ENCODE peak calls at places on chromosomes 13 and 19, in seven cellular contexts. One of them, this sample, is unnamed.

GRCh38 chr19:55368701-55369563 is 1.3 kb downstream of the IL11 start:
- DNase-seq in tibial artery: no peak
- DNase-seq in upper lobe of left lung: peak
- DNase-seq in CD4-positive, alpha-beta T cell: no peak
- DNase-seq in B cell: peak
- DNase-seq in GM06990: no peak
- DNase-seq in glutamatergic neuron: peak
- DNase-seq in this sample: peak

GRCh38 chr19:7746903-7747884 is at the start of gene CD209:
- DNase-seq in tibial artery: no peak
- DNase-seq in GM06990: no peak
- DNase-seq in upper lobe of left lung: no peak
- DNase-seq in CD4-positive, alpha-beta T cell: no peak
- DNase-seq in B cell: no peak
- DNase-seq in glutamatergic neuron: no peak
- DNase-seq in this sample: no peak

GRCh38 chr19:51172223-51172622 is 30.1 kb downstream of the SIGLEC7 start:
- DNase-seq in CD4-positive, alpha-beta T cell: no peak
- DNase-seq in B cell: no peak
- DNase-seq in upper lobe of left lung: no peak
- DNase-seq in GM06990: no peak
- DNase-seq in tibial artery: no peak
- DNase-seq in glutamatergic neuron: no peak
- DNase-seq in this sample: no peak

GRCh38 chr13:45331981-45332830 is 8.8 kb downstream of the TPT1 start:
- DNase-seq in glutamatergic neuron: no peak
- DNase-seq in CD4-positive, alpha-beta T cell: no peak
- DNase-seq in upper lobe of left lung: no peak
- DNase-seq in tibial artery: peak
- DNase-seq in B cell: no peak
- DNase-seq in GM06990: no peak
- DNase-seq in this sample: peak

GRCh38 chr19:2922987-2923386 is 21.8 kb downstream of the ZNF77 start:
- DNase-seq in GM06990: no peak
- DNase-seq in B cell: no peak
- DNase-seq in CD4-positive, alpha-beta T cell: no peak
- DNase-seq in upper lobe of left lung: no peak
- DNase-seq in glutamatergic neuron: no peak
- DNase-seq in tibial artery: no peak
- DNase-seq in this sample: peak

GRCh38 chr19:47231215-47232054 is 436 bp upstream of the BBC3 start:
- DNase-seq in glutamatergic neuron: peak
- DNase-seq in upper lobe of left lung: peak
- DNase-seq in GM06990: peak
- DNase-seq in B cell: peak
- DNase-seq in tibial artery: peak
- DNase-seq in CD4-positive, alpha-beta T cell: peak
- DNase-seq in this sample: peak

GRCh38 chr13:27367570-27367969 is 56.8 kb upstream of the GTF3A start:
- DNase-seq in upper lobe of left lung: no peak
- DNase-seq in B cell: no peak
- DNase-seq in CD4-positive, alpha-beta T cell: no peak
- DNase-seq in tibial artery: no peak
- DNase-seq in glutamatergic neuron: no peak
- DNase-seq in GM06990: no peak
- DNase-seq in this sample: no peak

GRCh38 chr19:31675187-31675913 is 326.1 kb upstream of the TSHZ3 start:
- DNase-seq in GM06990: no peak
- DNase-seq in B cell: no peak
- DNase-seq in glutamatergic neuron: no peak
- DNase-seq in CD4-positive, alpha-beta T cell: no peak
- DNase-seq in tibial artery: no peak
- DNase-seq in upper lobe of left lung: no peak
- DNase-seq in this sample: no peak

GRCh38 chr13:101755228-101755887 is 302.9 kb downstream of the ITGBL1 start:
- DNase-seq in B cell: no peak
- DNase-seq in CD4-positive, alpha-beta T cell: no peak
- DNase-seq in tibial artery: no peak
- DNase-seq in glutamatergic neuron: no peak
- DNase-seq in upper lobe of left lung: no peak
- DNase-seq in GM06990: no peak
- DNase-seq in this sample: no peak

GRCh38 chr19:42563352-42564210 is 31.1 kb downstream of the CEACAM8 start:
- DNase-seq in CD4-positive, alpha-beta T cell: no peak
- DNase-seq in B cell: peak
- DNase-seq in GM06990: no peak
- DNase-seq in upper lobe of left lung: no peak
- DNase-seq in tibial artery: no peak
- DNase-seq in glutamatergic neuron: peak
- DNase-seq in this sample: peak

GRCh38 chr19:10011974-10012373 is 1.3 kb upstream of the RDH8 start:
- DNase-seq in glutamatergic neuron: no peak
- DNase-seq in tibial artery: no peak
- DNase-seq in upper lobe of left lung: no peak
- DNase-seq in CD4-positive, alpha-beta T cell: no peak
- DNase-seq in B cell: no peak
- DNase-seq in GM06990: no peak
- DNase-seq in this sample: no peak

GRCh38 chr19:6947745-6948144 is 60.4 kb downstream of the ADGRE1 start:
- DNase-seq in GM06990: peak
- DNase-seq in B cell: no peak
- DNase-seq in upper lobe of left lung: no peak
- DNase-seq in tibial artery: no peak
- DNase-seq in glutamatergic neuron: no peak
- DNase-seq in CD4-positive, alpha-beta T cell: no peak
- DNase-seq in this sample: peak

GRCh38 chr19:10855879-10856522 is 7.8 kb downstream of the C19orf38 start:
- DNase-seq in B cell: no peak
- DNase-seq in tibial artery: no peak
- DNase-seq in GM06990: no peak
- DNase-seq in CD4-positive, alpha-beta T cell: no peak
- DNase-seq in glutamatergic neuron: no peak
- DNase-seq in upper lobe of left lung: no peak
- DNase-seq in this sample: peak

GRCh38 chr19:21602105-21602658 is 96.8 kb downstream of the ZNF429 start:
- DNase-seq in upper lobe of left lung: no peak
- DNase-seq in CD4-positive, alpha-beta T cell: no peak
- DNase-seq in tibial artery: no peak
- DNase-seq in B cell: no peak
- DNase-seq in GM06990: no peak
- DNase-seq in glutamatergic neuron: no peak
- DNase-seq in this sample: no peak

GRCh38 chr13:48431431-48431830 is 18.5 kb upstream of the LPAR6 start:
- DNase-seq in GM06990: no peak
- DNase-seq in tibial artery: no peak
- DNase-seq in upper lobe of left lung: no peak
- DNase-seq in glutamatergic neuron: no peak
- DNase-seq in B cell: no peak
- DNase-seq in CD4-positive, alpha-beta T cell: no peak
- DNase-seq in this sample: no peak

GRCh38 chr13:31045621-31046081 is 113.2 kb downstream of the TEX26 start:
- DNase-seq in GM06990: no peak
- DNase-seq in B cell: no peak
- DNase-seq in tibial artery: peak
- DNase-seq in upper lobe of left lung: no peak
- DNase-seq in CD4-positive, alpha-beta T cell: peak
- DNase-seq in glutamatergic neuron: no peak
- DNase-seq in this sample: peak

GRCh38 chr13:31044658-31045620 is 112.5 kb downstream of the TEX26 start:
- DNase-seq in CD4-positive, alpha-beta T cell: no peak
- DNase-seq in upper lobe of left lung: no peak
- DNase-seq in B cell: no peak
- DNase-seq in GM06990: no peak
- DNase-seq in tibial artery: no peak
- DNase-seq in glutamatergic neuron: no peak
- DNase-seq in this sample: no peak

GRCh38 chr13:31042084-31042483 is 109.6 kb downstream of the TEX26 start:
- DNase-seq in glutamatergic neuron: no peak
- DNase-seq in B cell: no peak
- DNase-seq in tibial artery: no peak
- DNase-seq in upper lobe of left lung: no peak
- DNase-seq in CD4-positive, alpha-beta T cell: no peak
- DNase-seq in GM06990: no peak
- DNase-seq in this sample: no peak

GRCh38 chr13:31043891-31044657 is 111.6 kb downstream of the TEX26 start:
- DNase-seq in glutamatergic neuron: peak
- DNase-seq in CD4-positive, alpha-beta T cell: peak
- DNase-seq in GM06990: peak
- DNase-seq in B cell: peak
- DNase-seq in upper lobe of left lung: peak
- DNase-seq in tibial artery: peak
- DNase-seq in this sample: peak

GRCh38 chr13:31042501-31043165 is 110.2 kb downstream of the TEX26 start:
- DNase-seq in glutamatergic neuron: peak
- DNase-seq in GM06990: no peak
- DNase-seq in B cell: no peak
- DNase-seq in tibial artery: no peak
- DNase-seq in upper lobe of left lung: no peak
- DNase-seq in CD4-positive, alpha-beta T cell: no peak
- DNase-seq in this sample: no peak
- TF ChIP-seq CTCF in glutamatergic neuron: no peak
- TF ChIP-seq CTCF in GM06990: no peak
- TF ChIP-seq CTCF in B cell: no peak
- TF ChIP-seq CTCF in tibial artery: no peak
- TF ChIP-seq CTCF in upper lobe of left lung: no peak
- TF ChIP-seq CTCF in CD4-positive, alpha-beta T cell: no peak
- TF ChIP-seq CTCF in this sample: no peak

GRCh38 chr19:5504115-5504514 is 48.9 kb downstream of the ZNRF4 start:
- DNase-seq in glutamatergic neuron: no peak
- DNase-seq in CD4-positive, alpha-beta T cell: no peak
- DNase-seq in upper lobe of left lung: no peak
- DNase-seq in B cell: no peak
- DNase-seq in GM06990: no peak
- DNase-seq in tibial artery: no peak
- DNase-seq in this sample: no peak
- TF ChIP-seq CTCF in glutamatergic neuron: no peak
- TF ChIP-seq CTCF in CD4-positive, alpha-beta T cell: no peak
- TF ChIP-seq CTCF in upper lobe of left lung: no peak
- TF ChIP-seq CTCF in B cell: no peak
- TF ChIP-seq CTCF in GM06990: no peak
- TF ChIP-seq CTCF in tibial artery: no peak
- TF ChIP-seq CTCF in this sample: peak

GRCh38 chr19:49889038-49889686 is 7.5 kb downstream of the IL4I1 start:
- DNase-seq in upper lobe of left lung: no peak
- DNase-seq in tibial artery: no peak
- DNase-seq in glutamatergic neuron: peak
- DNase-seq in CD4-positive, alpha-beta T cell: no peak
- DNase-seq in B cell: no peak
- DNase-seq in GM06990: no peak
- DNase-seq in this sample: no peak
- TF ChIP-seq CTCF in upper lobe of left lung: no peak
- TF ChIP-seq CTCF in tibial artery: no peak
- TF ChIP-seq CTCF in glutamatergic neuron: no peak
- TF ChIP-seq CTCF in CD4-positive, alpha-beta T cell: no peak
- TF ChIP-seq CTCF in B cell: no peak
- TF ChIP-seq CTCF in GM06990: no peak
- TF ChIP-seq CTCF in this sample: no peak

DNA sequence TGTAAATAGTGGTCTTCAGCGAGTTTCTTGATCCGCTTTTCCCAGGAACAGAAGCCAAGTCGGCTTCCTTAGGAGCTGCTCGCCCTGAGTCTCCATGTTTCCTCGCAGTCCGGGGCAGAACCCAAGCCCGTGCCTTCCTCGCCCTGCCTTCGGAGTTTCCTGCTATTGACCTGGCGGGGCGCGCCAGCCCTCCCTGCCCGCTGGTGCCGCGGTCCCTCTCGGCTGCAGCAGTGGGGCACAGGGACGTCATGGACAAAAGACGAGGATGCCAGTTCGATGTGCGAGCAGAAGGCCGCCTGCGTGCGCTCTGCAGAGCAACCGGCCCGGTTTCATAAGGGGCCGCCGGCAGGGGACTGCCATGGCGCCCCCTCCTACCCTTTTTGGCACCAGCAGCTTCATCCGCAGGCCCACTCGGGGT is 156.6 kb downstream of the TM9SF2 start:
- DNase-seq in CD4-positive, alpha-beta T cell: peak
- DNase-seq in GM06990: peak
- DNase-seq in tibial artery: peak
- DNase-seq in upper lobe of left lung: peak
- DNase-seq in glutamatergic neuron: peak
- DNase-seq in B cell: peak
- DNase-seq in this sample: no peak
- TF ChIP-seq CTCF in CD4-positive, alpha-beta T cell: no peak
- TF ChIP-seq CTCF in GM06990: no peak
- TF ChIP-seq CTCF in tibial artery: no peak
- TF ChIP-seq CTCF in upper lobe of left lung: no peak
- TF ChIP-seq CTCF in glutamatergic neuron: no peak
- TF ChIP-seq CTCF in B cell: no peak
- TF ChIP-seq CTCF in this sample: no peak

DNA sequence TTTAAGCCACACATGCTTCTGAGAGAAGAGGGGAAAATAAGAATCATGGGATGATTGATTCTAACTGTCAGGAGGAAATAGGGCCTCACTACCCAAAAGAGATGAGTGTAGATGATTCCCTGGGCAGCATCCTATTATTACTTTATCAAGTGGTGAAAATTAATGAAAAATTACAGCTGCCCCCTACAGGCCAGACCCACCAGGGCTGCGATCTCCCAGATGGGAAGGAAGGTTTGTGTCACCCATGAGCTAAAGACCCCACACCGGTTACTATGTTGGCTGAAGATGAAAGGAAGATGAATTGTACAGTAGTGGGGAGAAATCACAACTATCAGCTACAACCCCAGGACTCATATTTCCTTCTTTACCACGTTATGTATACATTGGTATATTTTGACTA is 49.5 kb downstream of the RFC3 start:
- DNase-seq in glutamatergic neuron: no peak
- DNase-seq in B cell: no peak
- DNase-seq in tibial artery: no peak
- DNase-seq in upper lobe of left lung: no peak
- DNase-seq in GM06990: no peak
- DNase-seq in CD4-positive, alpha-beta T cell: no peak
- DNase-seq in this sample: no peak
- TF ChIP-seq CTCF in glutamatergic neuron: no peak
- TF ChIP-seq CTCF in B cell: no peak
- TF ChIP-seq CTCF in tibial artery: no peak
- TF ChIP-seq CTCF in upper lobe of left lung: no peak
- TF ChIP-seq CTCF in GM06990: no peak
- TF ChIP-seq CTCF in CD4-positive, alpha-beta T cell: no peak
- TF ChIP-seq CTCF in this sample: no peak

GRCh38 chr13:67351915-67352314 is 121.8 kb upstream of the PCDH9 start:
- DNase-seq in B cell: no peak
- DNase-seq in upper lobe of left lung: no peak
- DNase-seq in GM06990: no peak
- DNase-seq in CD4-positive, alpha-beta T cell: no peak
- DNase-seq in glutamatergic neuron: no peak
- DNase-seq in tibial artery: no peak
- DNase-seq in this sample: peak
- TF ChIP-seq CTCF in B cell: no peak
- TF ChIP-seq CTCF in upper lobe of left lung: no peak
- TF ChIP-seq CTCF in GM06990: no peak
- TF ChIP-seq CTCF in CD4-positive, alpha-beta T cell: no peak
- TF ChIP-seq CTCF in glutamatergic neuron: no peak
- TF ChIP-seq CTCF in tibial artery: no peak
- TF ChIP-seq CTCF in this sample: no peak